ENCODE peak calls at places on chromosomes 7 and 10, in nine cellular contexts. T is esophagus muscularis mucosa; F is NT2/D1; S is aorta; J is CD4-positive, CD25-positive, alpha-beta regulatory T cell; D is suprapubic skin; Z is uterus; V is esophagus squamous epithelium; N is colonic mucosa. B is an unnamed sample. For H3K27me3, the result is how much of the 10 kb centered on the place peaks cover.

GRCh38 chr10:46020871-46021553 is 9.4 kb downstream of the NCOA4 start:
- DNase-seq in V (no peak), D (no peak), Z (no peak), S (no peak), J (no peak), T (no peak), N (no peak), F (no peak), B (peak)

GRCh38 chr7:66206116-66206908 is 1.2 kb downstream of the TPST1 start:
- DNase-seq in V (no peak), F (no peak), D (peak), N (no peak), S (no peak), Z (no peak), J (no peak), T (no peak), B (no peak)

GRCh38 chr10:18683427-18683826 is 24.2 kb downstream of the ARL5B start:
- DNase-seq in S (no peak), F (no peak), D (no peak), Z (no peak), V (no peak), T (no peak), N (no peak), J (no peak), B (no peak)

GRCh38 chr7:51455086-51455485 is 138.5 kb upstream of the COBL start:
- DNase-seq in N (no peak), S (no peak), Z (no peak), T (peak), J (no peak), D (no peak), V (no peak), F (no peak), B (no peak)

GRCh38 chr7:34107306-34107705 is 202.0 kb downstream of the BMPER start:
- DNase-seq in J (no peak), T (no peak), D (no peak), Z (peak), F (no peak), S (no peak), V (no peak), N (no peak), B (no peak)

GRCh38 chr10:35546824-35547225 is 58.3 kb upstream of the GJD4 start:
- DNase-seq in D (no peak), T (peak), S (no peak), N (no peak), F (no peak), J (no peak), Z (no peak), V (no peak), B (no peak)

GRCh38 chr7:51458693-51459092 is 142.1 kb upstream of the COBL start:
- DNase-seq in Z (no peak), V (no peak), D (no peak), F (no peak), N (no peak), S (no peak), T (peak), J (no peak), B (no peak)

GRCh38 chr7:28419717-28420116 is 7.4 kb downstream of the CREB5 start:
- DNase-seq in D (peak), S (no peak), N (no peak), F (no peak), V (no peak), Z (peak), T (no peak), J (no peak), B (no peak)

GRCh38 chr10:31887850-31888249 is 40.8 kb downstream of the ARHGAP12 start:
- DNase-seq in Z (no peak), J (no peak), T (no peak), D (no peak), F (no peak), S (no peak), N (no peak), V (no peak), B (no peak)

GRCh38 chr10:116752969-116753665 is 10.8 kb upstream of the HSPA12A start:
- DNase-seq in V (no peak), S (no peak), D (peak), N (no peak), Z (no peak), T (no peak), F (no peak), J (no peak), B (no peak)

GRCh38 chr10:784377-784758 is 94.9 kb upstream of the DIP2C start:
- DNase-seq in D (peak), Z (no peak), N (peak), T (no peak), V (no peak), F (no peak), S (no peak), J (no peak), B (no peak)

GRCh38 chr7:26686448-26686981 is 177.9 kb downstream of the SKAP2 start:
- DNase-seq in F (peak), Z (no peak), T (no peak), N (no peak), S (peak), J (peak), V (no peak), D (peak), B (no peak)

GRCh38 chr10:76430330-76430729 is 998.9 kb downstream of the LRMDA start:
- DNase-seq in D (no peak), F (no peak), T (no peak), S (no peak), J (no peak), N (no peak), V (no peak), Z (no peak), B (no peak)

GRCh38 chr7:129827467-129827990 is 125.2 kb downstream of the UBE2H start:
- DNase-seq in S (no peak), T (no peak), Z (no peak), N (no peak), V (no peak), F (no peak), J (no peak), D (no peak), B (no peak)

GRCh38 chr10:119293368-119293767 is 86.0 kb downstream of the GRK5 start:
- DNase-seq in J (no peak), D (no peak), Z (no peak), N (no peak), S (no peak), F (no peak), T (no peak), V (no peak), B (no peak)

GRCh38 chr10:28130267-28130666 is 131.4 kb upstream of the ODAD2 start:
- DNase-seq in Z (no peak), N (no peak), V (no peak), D (no peak), S (no peak), J (no peak), F (no peak), T (no peak), B (no peak)

GRCh38 chr7:117872565-117873055 is 631 bp downstream of the CTTNBP2 start:
- DNase-seq in S (peak), D (peak), Z (peak), T (no peak), N (peak), V (no peak), J (no peak), F (peak), B (no peak)

GRCh38 chr10:70779088-70779487 is 6.1 kb downstream of the TBATA start:
- DNase-seq in J (no peak), Z (no peak), N (no peak), F (no peak), V (no peak), D (no peak), S (no peak), T (peak), B (no peak)

GRCh38 chr7:8155836-8156235 is 106.1 kb downstream of the ICA1 start:
- DNase-seq in Z (no peak), V (no peak), D (no peak), S (no peak), T (no peak), J (no peak), F (no peak), N (no peak), B (no peak)

GRCh38 chr7:85262891-85263290 is 76.0 kb upstream of the SEMA3D start:
- DNase-seq in T (no peak), V (no peak), N (no peak), Z (no peak), J (no peak), F (no peak), S (no peak), D (no peak), B (no peak)

GRCh38 chr7:74454948-74455804 is 1.5 kb downstream of the GTF2IRD1 start:
- DNase-seq in J (no peak), N (peak), D (no peak), F (no peak), T (no peak), Z (no peak), S (no peak), V (no peak), B (no peak)

GRCh38 chr7:120994512-120995363 is 6.2 kb downstream of the CPED1 start:
- DNase-seq in F (no peak), D (no peak), J (no peak), N (no peak), V (no peak), S (no peak), Z (no peak), T (no peak), B (no peak)

GRCh38 chr10:49398000-49398861 is 2.3 kb upstream of the DRGX start:
- DNase-seq in V (no peak), F (peak), Z (no peak), D (no peak), T (no peak), N (peak), J (peak), S (peak), B (peak)

GRCh38 chr10:77251297-77252013 is 386.2 kb downstream of the KCNMA1 start:
- DNase-seq in S (no peak), V (no peak), D (no peak), N (no peak), J (peak), Z (no peak), F (peak), T (no peak), B (no peak)

GRCh38 chr10:88800152-88801125 is 2.1 kb upstream of the LIPM start:
- DNase-seq in S (no peak), Z (no peak), D (no peak), N (no peak), V (no peak), J (no peak), F (no peak), T (no peak), B (no peak)

GRCh38 chr7:21965318-21965717 is 19.6 kb upstream of the CDCA7L start:
- DNase-seq in D (no peak), F (no peak), V (no peak), Z (no peak), T (no peak), S (no peak), N (no peak), J (no peak), B (no peak)

GRCh38 chr7:1231214-1232102 is 1.2 kb upstream of the UNCX start:
- DNase-seq in V (no peak), N (no peak), F (no peak), D (no peak), J (no peak), S (no peak), T (no peak), Z (no peak), B (no peak)

GRCh38 chr7:1229956-1230355 is 2.7 kb upstream of the UNCX start:
- DNase-seq in Z (no peak), J (no peak), F (no peak), N (no peak), D (no peak), V (no peak), S (no peak), T (no peak), B (no peak)

GRCh38 chr7:1232103-1232466 is 587 bp upstream of the UNCX start:
- DNase-seq in T (no peak), J (no peak), V (no peak), F (no peak), S (no peak), Z (no peak), D (no peak), N (no peak), B (no peak)

GRCh38 chr7:1229334-1229935 is 3.2 kb upstream of the UNCX start:
- DNase-seq in V (no peak), S (no peak), F (no peak), Z (no peak), J (no peak), T (no peak), D (no peak), N (no peak), B (no peak)

GRCh38 chr7:1230411-1231213 is 2.1 kb upstream of the UNCX start:
- DNase-seq in F (no peak), D (no peak), J (no peak), S (no peak), T (no peak), Z (no peak), N (no peak), V (no peak), B (no peak)
- H3K27me3 ChIP-seq in F (half or more), D (half or more), J (under half), S (under half), T (half or more), Z (half or more), N (half or more), V (under half), B (half or more)

GRCh38 chr10:124473070-124473469 is 11.4 kb downstream of the LHPP start:
- DNase-seq in T (no peak), Z (no peak), F (no peak), S (no peak), J (no peak), N (no peak), D (no peak), V (no peak), B (no peak)

GRCh38 chr10:124468624-124469023 is 7.0 kb downstream of the LHPP start:
- DNase-seq in S (no peak), V (no peak), T (no peak), F (no peak), N (no peak), D (no peak), J (no peak), Z (no peak), B (no peak)

GRCh38 chr10:124469956-124470484 is 8.4 kb downstream of the LHPP start:
- DNase-seq in T (no peak), F (no peak), J (no peak), N (no peak), D (no peak), Z (no peak), S (no peak), V (no peak), B (no peak)

GRCh38 chr10:124472071-124472470 is 10.4 kb downstream of the LHPP start:
- DNase-seq in N (no peak), F (no peak), Z (no peak), J (no peak), D (no peak), S (no peak), T (no peak), V (no peak), B (no peak)

GRCh38 chr10:124470544-124471449 is 9.2 kb downstream of the LHPP start:
- DNase-seq in V (no peak), F (no peak), D (no peak), Z (no peak), J (no peak), N (peak), S (no peak), T (no peak), B (no peak)
- H3K27me3 ChIP-seq in V (under half), F (under half), D (under half), Z (under half), J (under half), N (under half), S (under half), T (under half), B (under half)

GRCh38 chr10:100672199-100672598 is 73.2 kb upstream of the PAX2 start:
- DNase-seq in T (no peak), V (no peak), Z (no peak), J (no peak), S (no peak), N (no peak), D (no peak), F (no peak), B (no peak)

GRCh38 chr10:100679327-100679726 is 66.1 kb upstream of the PAX2 start:
- DNase-seq in N (no peak), Z (no peak), T (no peak), J (no peak), V (no peak), S (no peak), D (no peak), F (no peak), B (no peak)

GRCh38 chr10:100683004-100683403 is 62.4 kb upstream of the PAX2 start:
- DNase-seq in D (no peak), S (no peak), T (no peak), V (no peak), N (no peak), Z (no peak), F (no peak), J (no peak), B (no peak)

DNA sequence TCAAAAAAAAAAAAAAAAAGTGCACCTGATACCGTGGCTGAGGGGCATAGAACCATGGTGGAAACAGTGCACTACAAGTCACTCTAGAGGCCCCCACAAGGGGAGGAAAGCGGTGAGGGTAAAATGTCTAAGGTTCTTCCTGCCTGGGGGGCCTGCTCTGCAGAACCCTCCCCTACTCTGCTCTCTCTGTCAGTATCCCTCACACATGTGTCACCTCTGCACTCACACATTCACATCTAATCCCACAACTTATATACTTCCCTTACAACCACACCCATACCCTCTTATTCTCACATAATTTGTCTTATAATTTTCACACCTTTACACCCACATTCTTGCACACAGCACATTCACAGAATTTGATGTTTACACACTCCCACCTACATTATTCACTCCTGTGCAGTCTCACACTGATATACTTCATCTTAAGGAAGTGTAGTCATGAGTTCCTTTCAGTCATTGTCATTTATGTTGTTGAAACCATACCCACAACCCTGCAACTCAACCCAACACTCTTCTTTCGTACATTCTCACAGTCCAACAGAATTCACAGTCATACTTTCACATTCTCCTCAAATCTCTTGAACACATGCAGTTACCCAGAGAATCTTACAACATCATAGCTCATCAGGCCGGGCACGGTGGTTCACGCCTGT is 68.0 kb upstream of the PAX2 start:
- DNase-seq in N (no peak), J (no peak), V (no peak), D (no peak), S (no peak), T (no peak), Z (no peak), F (no peak), B (no peak)
- H3K27me3 ChIP-seq in N (under half), J (under half), V (under half), D (half or more), S (under half), T (half or more), Z (under half), F (under half), B (under half)

DNA sequence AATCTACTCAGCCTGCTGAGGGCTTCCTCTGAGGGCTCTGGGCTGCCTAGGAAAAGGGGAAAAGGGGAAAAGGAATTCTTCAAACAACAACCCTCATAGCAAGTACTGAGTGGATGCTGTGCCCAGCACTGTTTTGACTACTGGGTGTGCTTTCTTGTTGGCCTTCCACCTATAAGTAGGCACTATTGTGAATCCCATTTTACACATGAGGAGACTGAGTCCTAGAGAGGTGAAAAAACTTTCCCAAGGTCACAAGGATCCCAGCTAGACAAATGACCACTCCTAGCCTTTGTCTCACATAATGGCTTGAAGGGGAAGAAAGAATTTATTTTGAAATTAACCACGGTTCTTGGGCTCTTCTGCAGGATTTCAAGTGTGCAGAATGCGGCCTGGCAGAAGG is 17.1 kb downstream of the FGF8 start:
- DNase-seq in T (no peak), N (no peak), V (no peak), J (no peak), F (no peak), S (no peak), Z (no peak), D (no peak), B (no peak)
- H3K27me3 ChIP-seq in T (half or more), N (under half), V (under half), J (under half), F (under half), S (under half), Z (under half), D (under half), B (under half)

GRCh38 chr10:61836888-61837747 is 64.4 kb upstream of the ARID5B start:
- DNase-seq in D (no peak), Z (no peak), V (no peak), N (no peak), F (no peak), T (no peak), S (no peak), J (peak), B (no peak)

GRCh38 chr10:61834519-61834918 is 67.0 kb upstream of the ARID5B start:
- DNase-seq in Z (no peak), D (no peak), S (no peak), V (no peak), T (no peak), N (no peak), F (no peak), J (no peak), B (no peak)

GRCh38 chr10:61836233-61836887 is 65.1 kb upstream of the ARID5B start:
- DNase-seq in Z (no peak), V (no peak), T (no peak), F (no peak), S (no peak), N (no peak), J (peak), D (no peak), B (no peak)

GRCh38 chr10:61835069-61835908 is 66.2 kb upstream of the ARID5B start:
- DNase-seq in D (no peak), V (no peak), N (no peak), J (peak), F (no peak), S (no peak), T (no peak), Z (peak), B (peak)

GRCh38 chr10:61835909-61836232 is 65.6 kb upstream of the ARID5B start:
- DNase-seq in S (no peak), F (no peak), T (no peak), Z (no peak), N (no peak), V (no peak), J (no peak), D (no peak), B (no peak)
- H3K27me3 ChIP-seq in S (under half), F (under half), T (under half), Z (under half), N (under half), V (under half), J (under half), D (under half), B (under half)

GRCh38 chr7:70416611-70417010 is 715.3 kb upstream of the GALNT17 start:
- DNase-seq in T (no peak), S (no peak), V (no peak), J (no peak), Z (no peak), F (no peak), N (no peak), D (no peak), B (no peak)
- H3K27me3 ChIP-seq in T (under half), S (under half), V (under half), J (under half), Z (under half), F (under half), N (under half), D (under half), B (under half)

B was measured in HL-60.